ENCODE peak calls at places on chromosomes 5 and 9, in five cellular contexts. E is Right ventricle myocardium superior, D is memory B cell, C is mucosa of gallbladder, O is SK-N-SH. W is an unnamed sample.

GRCh38 chr9:98253563-98253962 is 1.9 kb downstream of the TBC1D2 start:
- DNase-seq in D (no peak), O (no peak), C (no peak), E (no peak), W (no peak)

GRCh38 chr5:5209101-5209500 is 69.0 kb downstream of the ADAMTS16 start:
- DNase-seq in E (no peak), O (no peak), C (no peak), D (no peak), W (no peak)

GRCh38 chr9:122226758-122227575 is 1.8 kb downstream of the LHX6 start:
- DNase-seq in D (no peak), E (no peak), C (no peak), O (peak; percentile 69), W (no peak)

GRCh38 chr9:1050125-1050895 is at the start of gene DMRT2:
- DNase-seq in O (peak; percentile 86), C (peak; percentile 88), E (peak; percentile 92), D (no peak), W (peak; percentile 91)

GRCh38 chr5:11197726-11198125 is 436.7 kb upstream of the DAP start:
- DNase-seq in D (no peak), C (no peak), O (no peak), E (no peak), W (no peak)

GRCh38 chr5:122192883-122193496 is 63.6 kb downstream of the ZNF474 start:
- DNase-seq in C (peak; percentile 41), O (peak; percentile 22), E (no peak), D (no peak), W (peak; percentile 51)

GRCh38 chr5:95923918-95924559 is 37.6 kb downstream of the ELL2 start:
- DNase-seq in E (no peak), O (no peak), C (no peak), D (peak; percentile 1), W (no peak)

GRCh38 chr5:122723606-122724352 is 51.1 kb upstream of the SNX2 start:
- DNase-seq in O (no peak), C (no peak), D (no peak), E (no peak), W (no peak)

GRCh38 chr9:3446313-3446712 is 79.5 kb downstream of the RFX3 start:
- DNase-seq in O (no peak), C (no peak), D (no peak), E (no peak), W (no peak)

GRCh38 chr5:60674670-60675069 is 25.3 kb downstream of the DEPDC1B start:
- DNase-seq in D (no peak), O (no peak), E (no peak), C (peak; percentile 51), W (no peak)

GRCh38 chr9:136242908-136243525 is 2.6 kb downstream of the QSOX2 start:
- DNase-seq in E (no peak), D (no peak), O (no peak), C (no peak), W (no peak)

GRCh38 chr5:67475489-67475888 is 278.9 kb upstream of the CD180 start:
- DNase-seq in D (no peak), E (no peak), C (no peak), O (no peak), W (no peak)

GRCh38 chr5:154444559-154445421 is 1.0 kb upstream of the SAP30L start:
- DNase-seq in E (no peak), O (peak; percentile 57), C (no peak), D (no peak), W (peak; percentile 28)

GRCh38 chr9:107597743-107598217 is 108.2 kb upstream of the KLF4 start:
- DNase-seq in O (no peak), D (no peak), C (peak; percentile 49), E (no peak), W (no peak)

GRCh38 chr5:36607114-36607561 is 732 bp downstream of the SLC1A3 start:
- DNase-seq in E (peak; percentile 63), D (no peak), O (no peak), C (no peak), W (peak; percentile 35)

GRCh38 chr5:79640571-79641055 is 28.4 kb downstream of the TENT2 start:
- DNase-seq in D (no peak), C (no peak), E (no peak), O (no peak), W (no peak)

GRCh38 chr5:10585120-10585915 is 21.4 kb downstream of the ANKRD33B start:
- DNase-seq in O (no peak), E (no peak), D (no peak), C (no peak), W (no peak)

GRCh38 chr5:1161108-1161831 is 40.1 kb upstream of the SLC6A19 start:
- DNase-seq in E (peak; percentile 37), D (no peak), O (no peak), C (peak; percentile 85), W (no peak)

GRCh38 chr5:38323645-38324295 is 65.4 kb downstream of the EGFLAM start:
- DNase-seq in O (no peak), D (no peak), C (no peak), E (no peak), W (no peak)

GRCh38 chr5:159901772-159902171 is 14.5 kb upstream of the ADRA1B start:
- DNase-seq in D (no peak), O (no peak), E (no peak), C (no peak), W (no peak)

GRCh38 chr5:95808686-95809413 is 13.7 kb downstream of the GLRX start:
- DNase-seq in O (no peak), C (peak; percentile 79), D (peak; percentile 89), E (peak; percentile 90), W (no peak)

GRCh38 chr9:91905958-91906585 is 44.0 kb downstream of the ROR2 start:
- DNase-seq in C (peak; percentile 38), O (no peak), D (no peak), E (no peak), W (no peak)

GRCh38 chr9:124770359-124771020 is 621 bp downstream of the NR6A1 start:
- DNase-seq in D (no peak), O (peak; percentile 75), C (no peak), E (peak; percentile 45), W (peak; percentile 44)

GRCh38 chr9:68780735-68781134 is 75.7 kb downstream of the PIP5K1B start:
- DNase-seq in E (no peak), O (no peak), D (no peak), C (no peak), W (no peak)

GRCh38 chr5:176887252-176887849 is 11.8 kb downstream of the HK3 start:
- DNase-seq in O (peak; percentile 32), D (no peak), C (no peak), E (peak; percentile 18), W (no peak)

GRCh38 chr5:8770431-8770830 is 775.4 kb downstream of the SEMA5A start:
- DNase-seq in E (no peak), C (no peak), O (no peak), D (no peak), W (no peak)

GRCh38 chr5:72783354-72783753 is 33.1 kb upstream of the TNPO1 start:
- DNase-seq in C (no peak), O (no peak), E (no peak), D (no peak), W (no peak)

GRCh38 chr9:31183866-31184265 is 1200.6 kb upstream of the ACO1 start:
- DNase-seq in O (no peak), D (no peak), C (no peak), E (no peak), W (no peak)

GRCh38 chr5:56588636-56589485 is 226.5 kb upstream of the MAP3K1 start:
- DNase-seq in C (no peak), E (peak; percentile 84), O (no peak), D (peak; percentile 91), W (peak; percentile 19)

GRCh38 chr5:91595436-91595835 is 212.3 kb upstream of the ARRDC3 start:
- DNase-seq in O (no peak), C (no peak), E (no peak), D (no peak), W (no peak)